ENCODE peak calls at places on chromosomes 5 and 9, in four cellular contexts. K is tibial nerve, D is ovary, Q is upper lobe of right lung. R is an unnamed sample. For H3K4me1, the result is how much of the 10 kb centered on the place peaks cover.

GRCh38 chr9:129665814-129666511 is 516 bp downstream of the PRRX2 start:
- DNase-seq in K (no peak), D (no peak), Q (no peak), R (no peak)

GRCh38 chr5:135205616-135206349 is 171.8 kb upstream of the PITX1 start:
- DNase-seq in D (no peak), K (no peak), Q (no peak), R (no peak)

GRCh38 chr5:153539983-153540382 is 49.5 kb downstream of the GRIA1 start:
- DNase-seq in D (no peak), Q (no peak), K (no peak), R (no peak)

GRCh38 chr9:128203024-128203841 is at the start of gene DNM1:
- DNase-seq in D (peak), K (no peak), Q (peak), R (no peak)

GRCh38 chr9:121895836-121896544 is 197.1 kb downstream of the TTLL11 start:
- DNase-seq in Q (no peak), K (no peak), D (peak), R (no peak)

GRCh38 chr5:143064207-143064606 is 294.0 kb downstream of the ARHGAP26 start:
- DNase-seq in D (no peak), K (no peak), Q (no peak), R (no peak)

GRCh38 chr5:172339264-172340180 is 56.0 kb upstream of the UBTD2 start:
- DNase-seq in Q (no peak), K (no peak), D (no peak), R (no peak)

GRCh38 chr9:5493597-5494511 is 16.5 kb upstream of the PDCD1LG2 start:
- DNase-seq in K (no peak), Q (no peak), D (no peak), R (peak)

GRCh38 chr5:22889714-22890113 is 36.6 kb upstream of the CDH12 start:
- DNase-seq in D (no peak), K (no peak), Q (no peak), R (no peak)

GRCh38 chr9:131334568-131335105 is 45.1 kb downstream of the PLPP7 start:
- DNase-seq in K (no peak), D (peak), Q (peak), R (peak)

GRCh38 chr5:179421156-179421895 is 76.1 kb upstream of the ADAMTS2 start:
- DNase-seq in K (no peak), D (no peak), Q (peak), R (no peak)

GRCh38 chr5:78985407-78986223 is 505 bp upstream of the ARSB start:
- DNase-seq in Q (no peak), K (no peak), D (no peak), R (peak)

GRCh38 chr9:82677086-82677485 is 385.9 kb downstream of the RASEF start:
- DNase-seq in Q (no peak), D (no peak), K (no peak), R (no peak)

GRCh38 chr5:167987490-167988270 is 303.8 kb upstream of the WWC1 start:
- DNase-seq in D (no peak), Q (no peak), K (no peak), R (no peak)

GRCh38 chr5:180808461-180809000 is 5.9 kb upstream of the MGAT1 start:
- DNase-seq in D (no peak), Q (peak), K (no peak), R (peak)

GRCh38 chr9:72477862-72478564 is 43.4 kb upstream of the TMC1 start:
- DNase-seq in D (no peak), Q (no peak), K (no peak), R (no peak)

GRCh38 chr5:136132087-136132486 is 558 bp upstream of the SMAD5 start:
- DNase-seq in Q (no peak), D (peak), K (no peak), R (no peak)

GRCh38 chr9:107119294-107119693 is 163.8 kb upstream of the RAD23B start:
- DNase-seq in D (no peak), Q (no peak), K (no peak), R (no peak)

GRCh38 chr5:111735829-111736228 is 21.2 kb downstream of the NREP start:
- DNase-seq in Q (no peak), K (no peak), D (no peak), R (no peak)

GRCh38 chr5:124696898-124697297 is 49.5 kb downstream of the ZNF608 start:
- DNase-seq in K (no peak), D (no peak), Q (no peak), R (no peak)

GRCh38 chr9:8895498-8896224 is 1096.1 kb upstream of the DMAC1 start:
- DNase-seq in K (no peak), D (no peak), Q (no peak), R (no peak)

GRCh38 chr9:95980262-95981125 is 105.0 kb downstream of the ERCC6L2 start:
- DNase-seq in Q (no peak), K (no peak), D (no peak), R (no peak)

GRCh38 chr9:15961217-15961616 is 408.4 kb downstream of the CCDC171 start:
- DNase-seq in K (no peak), D (no peak), Q (no peak), R (no peak)

GRCh38 chr9:1514733-1515363 is 464.7 kb downstream of the DMRT2 start:
- DNase-seq in D (no peak), K (no peak), Q (no peak), R (no peak)

GRCh38 chr5:109965634-109966033 is 275.9 kb downstream of the MAN2A1 start:
- DNase-seq in Q (no peak), D (no peak), K (no peak), R (no peak)

GRCh38 chr5:156367602-156368001 is 40.6 kb downstream of the SGCD start:
- DNase-seq in K (no peak), D (no peak), Q (no peak), R (no peak)

GRCh38 chr5:17118631-17119030 is 98.8 kb upstream of the BASP1 start:
- DNase-seq in K (no peak), Q (no peak), D (no peak), R (peak)

GRCh38 chr9:36031774-36032565 is 4.7 kb upstream of the RECK start:
- DNase-seq in Q (no peak), D (no peak), K (no peak), R (no peak)

GRCh38 chr9:128091144-128091543 is 23.1 kb downstream of the SLC25A25 start:
- DNase-seq in D (peak), Q (peak), K (peak), R (peak)

GRCh38 chr5:176133289-176133870 is 104.8 kb upstream of the SIMC1 start:
- DNase-seq in K (no peak), D (no peak), Q (no peak), R (no peak)

GRCh38 chr9:133141833-133142594 is 21.0 kb upstream of the RALGDS start:
- DNase-seq in K (no peak), Q (peak), D (no peak), R (no peak)

GRCh38 chr5:71932131-71932635 is 175.1 kb upstream of the MAP1B start:
- DNase-seq in Q (no peak), D (no peak), K (no peak), R (no peak)

GRCh38 chr5:175718401-175719108 is 60.7 kb downstream of the HRH2 start:
- DNase-seq in Q (peak), D (no peak), K (peak), R (no peak)

GRCh38 chr5:174251305-174251704 is 205.8 kb downstream of the NSG2 start:
- DNase-seq in Q (no peak), K (no peak), D (no peak), R (no peak)

GRCh38 chr9:123091459-123091858 is 58.0 kb downstream of the GPR21 start:
- DNase-seq in Q (no peak), K (no peak), D (no peak), R (no peak)

GRCh38 chr9:34250721-34251120 is 71.9 kb downstream of the UBAP1 start:
- DNase-seq in K (no peak), Q (no peak), D (no peak), R (no peak)

GRCh38 chr5:90557391-90557790 is 1.2 kb upstream of the ADGRV1 start:
- DNase-seq in Q (no peak), K (no peak), D (no peak), R (no peak)
- H3K4me1 ChIP-seq in Q (under half), K (under half), D (under half), R (under half)

DNA sequence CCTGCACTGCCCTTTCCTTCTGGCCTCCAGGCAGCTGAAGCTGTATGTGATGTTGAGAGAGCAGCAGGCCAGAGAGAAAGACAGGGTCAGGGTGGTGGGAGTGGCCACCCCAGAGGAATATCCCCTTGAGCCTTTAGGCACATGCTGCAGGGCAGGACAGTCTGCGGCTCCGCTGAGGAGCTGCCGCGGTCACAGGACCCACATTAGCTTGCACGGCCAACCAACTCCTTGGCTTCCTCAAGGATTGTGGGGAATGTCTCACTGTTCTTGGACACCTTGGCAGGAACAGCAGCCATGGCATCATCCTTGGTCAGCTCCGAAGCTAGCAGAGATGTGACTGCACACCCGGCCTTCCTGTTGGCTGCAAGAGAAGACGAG is 27.8 kb downstream of the PCDHGC5 start:
- DNase-seq in D (no peak), Q (no peak), K (no peak), R (peak)
- H3K4me1 ChIP-seq in D (under half), Q (half or more), K (under half), R (under half)

GRCh38 chr5:87116821-87117512 is 150.7 kb upstream of the RASA1 start:
- DNase-seq in D (no peak), Q (no peak), K (no peak), R (no peak)
- H3K4me1 ChIP-seq in D (under half), Q (under half), K (under half), R (under half)

GRCh38 chr5:159342838-159343237 is 12.6 kb upstream of the IL12B start:
- DNase-seq in K (no peak), D (no peak), Q (no peak), R (no peak)

GRCh38 chr5:159341914-159342313 is 11.6 kb upstream of the IL12B start:
- DNase-seq in D (no peak), Q (peak), K (peak), R (peak)

GRCh38 chr5:159339451-159339850 is 9.2 kb upstream of the IL12B start:
- DNase-seq in D (no peak), Q (no peak), K (no peak), R (no peak)

GRCh38 chr5:159341145-159341544 is 10.9 kb upstream of the IL12B start:
- DNase-seq in K (no peak), Q (no peak), D (no peak), R (no peak)

DNA sequence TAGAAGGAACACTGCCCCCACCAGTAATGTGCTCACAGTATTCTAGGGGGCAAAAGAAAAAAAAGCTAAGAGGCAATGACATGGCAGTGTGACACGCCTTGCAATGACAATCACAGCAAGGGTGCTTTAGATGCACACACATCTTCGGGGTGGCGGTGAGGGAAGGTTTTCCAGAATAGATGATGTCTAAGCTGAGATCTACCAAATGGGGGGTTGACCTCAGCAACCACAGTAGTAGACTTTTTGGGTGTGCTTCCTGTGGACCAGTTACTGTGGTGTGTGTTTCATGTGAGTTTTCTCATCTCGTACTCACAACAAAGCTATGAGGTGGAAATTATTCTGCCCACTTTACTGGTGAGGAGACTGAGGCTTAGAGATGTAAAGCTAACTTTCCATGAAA is 10.2 kb upstream of the IL12B start:
- DNase-seq in D (no peak), K (no peak), Q (no peak), R (no peak)
- H3K4me1 ChIP-seq in D (under half), K (under half), Q (under half), R (under half)

GRCh38 chr5:88665750-88666215 is 217.2 kb downstream of the MEF2C start:
- DNase-seq in Q (peak), D (no peak), K (no peak), R (no peak)

GRCh38 chr5:88664630-88665029 is 218.4 kb downstream of the MEF2C start:
- DNase-seq in D (no peak), Q (no peak), K (no peak), R (no peak)

GRCh38 chr5:88661870-88662207 is 221.1 kb downstream of the MEF2C start:
- DNase-seq in Q (no peak), K (no peak), D (no peak), R (no peak)

GRCh38 chr5:88662801-88663360 is 220.1 kb downstream of the MEF2C start:
- DNase-seq in K (no peak), D (no peak), Q (no peak), R (no peak)

GRCh38 chr5:88663793-88664216 is 219.2 kb downstream of the MEF2C start:
- DNase-seq in K (no peak), Q (no peak), D (no peak), R (no peak)
- H3K4me1 ChIP-seq in K (under half), Q (under half), D (under half), R (under half)

GRCh38 chr9:69376651-69377050 is 51.6 kb downstream of the ENTREP1 start:
- DNase-seq in K (no peak), Q (no peak), D (peak), R (peak)
- H3K4me1 ChIP-seq in K (under half), Q (under half), D (under half), R (under half)

R was measured in ascending aorta.